ENCODE peak calls at places on chromosomes 16 and 17, in six cellular contexts. V, X, W, T, E and F are unnamed samples.

GRCh38 chr16:69373019-69373418 is 12.8 kb downstream of the TERF2 start:
- DNase-seq in W (no peak), V (no peak), X (no peak), E (no peak), T (no peak), F (no peak)

GRCh38 chr17:16936536-16937310 is 35.2 kb downstream of the TNFRSF13B start:
- DNase-seq in W (no peak), V (no peak), E (no peak), X (no peak), T (no peak), F (no peak)

GRCh38 chr16:29983420-29984136 is 9.9 kb downstream of the TAOK2 start:
- DNase-seq in T (no peak), V (no peak), E (no peak), W (no peak), X (no peak), F (peak; percentile 73)

GRCh38 chr16:15857779-15858560 is 1.1 kb upstream of the MYH11 start:
- DNase-seq in V (no peak), W (peak; percentile 79), E (no peak), T (peak; percentile 86), X (no peak), F (peak; percentile 61)

GRCh38 chr17:68334393-68334792 is 43.1 kb downstream of the ARSG start:
- DNase-seq in T (no peak), E (no peak), X (no peak), W (no peak), V (no peak), F (peak; percentile 12)

GRCh38 chr16:84294196-84295142 is at the start of gene WFDC1:
- DNase-seq in V (no peak), X (no peak), W (peak; percentile 68), T (peak; percentile 43), E (no peak), F (peak; percentile 70)

GRCh38 chr16:85123891-85124635 is 11.8 kb upstream of the CIBAR2 start:
- DNase-seq in T (peak; percentile 68), W (no peak), E (peak; percentile 42), X (peak; percentile 32), V (no peak), F (peak; percentile 74)

GRCh38 chr17:80819422-80820164 is 172.0 kb upstream of the CHMP6 start:
- DNase-seq in W (peak; percentile 74), T (no peak), X (no peak), V (no peak), E (no peak), F (no peak)

GRCh38 chr16:704552-705380 is 835 bp downstream of the FBXL16 start:
- DNase-seq in X (no peak), V (no peak), W (peak; percentile 74), T (no peak), E (no peak), F (no peak)

GRCh38 chr16:82634955-82635610 is 8.3 kb downstream of the CDH13 start:
- DNase-seq in T (no peak), V (no peak), X (no peak), W (no peak), E (no peak), F (no peak)

GRCh38 chr17:71975998-71976649 is 144.7 kb upstream of the SOX9 start:
- DNase-seq in E (peak; percentile 99), T (peak; percentile 11), V (no peak), W (peak; percentile 38), X (no peak), F (peak; percentile 100)

GRCh38 chr17:28426081-28426519 is 20.1 kb upstream of the SLC46A1 start:
- DNase-seq in X (peak; percentile 44), V (no peak), W (peak; percentile 40), T (peak; percentile 84), E (peak; percentile 20), F (peak; percentile 34)

GRCh38 chr16:68247400-68247799 is 2.2 kb downstream of the PLA2G15 start:
- DNase-seq in E (no peak), T (no peak), W (no peak), V (no peak), X (no peak), F (no peak)

GRCh38 chr17:76079577-76080206 is 710 bp downstream of the ZACN start:
- DNase-seq in T (peak; percentile 60), X (peak; percentile 48), V (no peak), W (peak; percentile 80), E (no peak), F (no peak)

GRCh38 chr17:51617876-51618455 is 357.6 kb downstream of the UTP18 start:
- DNase-seq in E (no peak), T (no peak), W (no peak), V (no peak), X (no peak), F (no peak)

GRCh38 chr16:75372236-75372856 is 61.0 kb downstream of the CFDP1 start:
- DNase-seq in V (no peak), T (no peak), E (no peak), W (no peak), X (no peak), F (peak; percentile 84)

GRCh38 chr17:27038676-27039075 is 255.2 kb upstream of the WSB1 start:
- DNase-seq in W (peak; percentile 19), X (peak; percentile 79), E (peak; percentile 14), V (peak; percentile 16), T (peak; percentile 1), F (no peak)

GRCh38 chr16:56425439-56425832 is at the start of gene AMFR:
- DNase-seq in W (peak; percentile 95), V (peak; percentile 54), E (peak; percentile 82), T (peak; percentile 85), X (peak; percentile 93), F (peak; percentile 96)

GRCh38 chr17:1047177-1047885 is 50.4 kb downstream of the TIMM22 start:
- DNase-seq in T (no peak), W (no peak), E (no peak), V (no peak), X (no peak), F (no peak)

GRCh38 chr17:32483451-32484019 is 3.3 kb upstream of the CDK5R1 start:
- DNase-seq in T (peak; percentile 94), V (no peak), W (peak; percentile 77), E (peak; percentile 25), X (peak; percentile 68), F (peak; percentile 80)

GRCh38 chr16:89890200-89890599 is 16.8 kb downstream of the TCF25 start:
- DNase-seq in V (no peak), X (no peak), W (no peak), T (no peak), E (no peak), F (no peak)

GRCh38 chr17:4554997-4555799 is at the start of gene MYBBP1A:
- DNase-seq in V (peak; percentile 86), W (peak; percentile 100), T (peak; percentile 99), X (peak; percentile 99), E (peak; percentile 93), F (peak; percentile 99)

GRCh38 chr17:79983456-79983855 is 52.2 kb downstream of the TBC1D16 start:
- DNase-seq in E (no peak), X (no peak), T (no peak), V (no peak), W (peak; percentile 18), F (no peak)

GRCh38 chr16:88298166-88298881 is 84.4 kb upstream of the ZNF469 start:
- DNase-seq in E (no peak), W (no peak), V (no peak), T (no peak), X (no peak), F (peak; percentile 90)

GRCh38 chr17:70270554-70270953 is 101.2 kb downstream of the KCNJ2 start:
- DNase-seq in V (no peak), E (no peak), W (no peak), X (no peak), T (no peak), F (no peak)

GRCh38 chr16:61471737-61472136 is 564.5 kb downstream of the CDH8 start:
- DNase-seq in W (no peak), X (no peak), E (no peak), V (no peak), T (peak; percentile 7), F (no peak)

GRCh38 chr16:73062640-73063283 is 14.8 kb upstream of the ZFHX3 start:
- DNase-seq in E (no peak), W (peak; percentile 79), T (peak; percentile 81), V (no peak), X (no peak), F (no peak)

GRCh38 chr16:23232806-23233205 is 50.3 kb downstream of the SCNN1G start:
- DNase-seq in V (no peak), X (no peak), T (no peak), E (no peak), W (no peak), F (no peak)
- H3K9me2 ChIP-seq in V (no peaks in the 10 kb centered on the region), X (no peaks in the 10 kb centered on the region), T (peaks cover 3% of the 10 kb centered on the region), E (no peaks in the 10 kb centered on the region), W (no peaks in the 10 kb centered on the region), F (no peaks in the 10 kb centered on the region)

DNA sequence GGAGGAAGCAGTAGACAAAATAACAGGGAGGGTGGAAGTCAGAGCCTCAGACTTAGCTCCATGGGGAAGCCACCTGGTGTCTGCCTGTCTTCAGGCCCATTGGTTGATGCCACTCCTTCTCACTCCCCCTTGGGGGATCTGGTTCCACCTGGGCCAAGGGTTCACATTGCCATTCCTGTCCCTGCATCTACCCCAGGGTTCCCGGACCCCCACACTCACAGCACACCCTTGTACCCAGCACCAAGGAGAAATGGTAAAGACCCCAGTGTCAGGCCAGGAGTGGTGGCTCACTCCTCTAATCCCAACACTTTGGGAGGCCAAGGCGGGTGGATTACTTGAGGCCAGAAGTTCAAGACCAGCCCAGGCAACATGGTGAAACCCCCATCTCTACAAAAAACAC is 1.0 kb upstream of the CA7 start:
- DNase-seq in V (no peak), E (no peak), X (no peak), T (no peak), W (no peak), F (no peak)
- H3K9me2 ChIP-seq in V (no peaks in the 10 kb centered on the region), E (no peaks in the 10 kb centered on the region), X (no peaks in the 10 kb centered on the region), T (no peaks in the 10 kb centered on the region), W (no peaks in the 10 kb centered on the region), F (no peaks in the 10 kb centered on the region)

GRCh38 chr16:49743206-49743470 is 112.8 kb downstream of the ZNF423 start:
- DNase-seq in E (no peak), T (no peak), W (no peak), X (no peak), V (no peak), F (no peak)

GRCh38 chr16:49737541-49737940 is 118.4 kb downstream of the ZNF423 start:
- DNase-seq in W (no peak), T (no peak), E (no peak), V (no peak), X (no peak), F (no peak)

GRCh38 chr16:49742428-49743205 is 113.3 kb downstream of the ZNF423 start:
- DNase-seq in E (no peak), W (peak; percentile 81), X (no peak), V (no peak), T (no peak), F (no peak)

GRCh38 chr16:49740190-49740589 is 115.7 kb downstream of the ZNF423 start:
- DNase-seq in X (no peak), W (no peak), E (no peak), T (no peak), V (no peak), F (no peak)

DNA sequence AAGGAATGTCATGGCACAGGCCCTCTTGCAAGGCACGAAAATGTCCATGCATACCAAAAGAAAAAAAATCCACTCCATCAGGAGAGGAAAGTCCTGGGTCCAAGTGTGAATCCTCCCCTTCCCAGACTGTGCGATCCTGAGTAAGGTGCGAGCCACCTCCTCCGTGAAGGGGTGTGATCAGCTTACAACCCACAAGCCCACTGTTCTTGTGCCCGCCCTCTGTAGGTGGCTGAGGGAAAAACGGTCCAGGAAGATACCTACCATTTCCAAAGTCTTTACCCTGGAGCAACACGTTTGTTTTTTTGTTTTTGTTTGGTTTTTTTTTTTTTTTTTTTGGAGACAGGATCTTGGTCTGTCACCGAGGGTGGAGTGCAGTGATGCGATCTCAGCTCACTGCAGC is 116.5 kb downstream of the ZNF423 start:
- DNase-seq in E (no peak), W (peak; percentile 55), T (peak; percentile 84), X (no peak), V (peak; percentile 21), F (no peak)
- H3K9me2 ChIP-seq in E (no peaks in the 10 kb centered on the region), W (no peaks in the 10 kb centered on the region), T (no peaks in the 10 kb centered on the region), X (no peaks in the 10 kb centered on the region), V (no peaks in the 10 kb centered on the region), F (no peaks in the 10 kb centered on the region)

GRCh38 chr16:71303938-71304337 is 14.7 kb upstream of the CMTR2 start:
- DNase-seq in W (no peak), E (peak; percentile 62), T (no peak), X (no peak), V (peak; percentile 18), F (peak; percentile 46)
- H3K9me2 ChIP-seq in W (no peaks in the 10 kb centered on the region), E (no peaks in the 10 kb centered on the region), T (no peaks in the 10 kb centered on the region), X (no peaks in the 10 kb centered on the region), V (no peaks in the 10 kb centered on the region), F (no peaks in the 10 kb centered on the region)